ENCODE peak calls at places on chromosomes 11 and 22, in six cellular contexts. D is cardiac fibroblast, G is fibroblast of pulmonary artery, V is AG09319, S is AG04449, U is cardiac muscle cell. Z is an unnamed sample.

GRCh38 chr11:127862406-127862805 is 725.0 kb downstream of the ETS1 start:
- DNase-seq in G (no peak), S (no peak), U (no peak), D (no peak), V (no peak), Z (no peak)

GRCh38 chr11:86923993-86924766 is 31.0 kb downstream of the FZD4 start:
- DNase-seq in U (peak; percentile 55), D (peak; percentile 59), S (no peak), G (peak; percentile 52), V (no peak), Z (peak; percentile 67)

GRCh38 chr22:39230261-39231196 is 14.3 kb downstream of the PDGFB start:
- DNase-seq in U (peak; percentile 23), G (no peak), S (no peak), V (no peak), D (peak; percentile 22), Z (no peak)

GRCh38 chr22:28956506-28956905 is 73.1 kb downstream of the ZNRF3 start:
- DNase-seq in S (no peak), G (no peak), V (no peak), D (no peak), U (no peak), Z (no peak)

GRCh38 chr11:121930004-121930965 is 185.7 kb downstream of the BLID start:
- DNase-seq in V (no peak), G (peak; percentile 46), S (no peak), U (peak; percentile 42), D (peak; percentile 18), Z (no peak)

GRCh38 chr11:125777309-125777708 is 1.3 kb downstream of the PATE2 start:
- DNase-seq in S (no peak), G (peak; percentile 64), U (peak; percentile 52), V (no peak), D (peak; percentile 44), Z (no peak)

GRCh38 chr11:44946268-44946667 is 4.4 kb downstream of the TP53I11 start:
- DNase-seq in D (peak; percentile 41), U (no peak), V (no peak), G (no peak), S (no peak), Z (no peak)

GRCh38 chr11:75626692-75627536 is 41.9 kb downstream of the MAP6 start:
- DNase-seq in V (no peak), S (no peak), D (no peak), G (no peak), U (no peak), Z (no peak)

GRCh38 chr11:35675901-35676610 is 13.5 kb downstream of the TRIM44 start:
- DNase-seq in S (no peak), U (peak; percentile 38), G (peak; percentile 36), D (peak; percentile 35), V (no peak), Z (no peak)

GRCh38 chr22:45207981-45208664 is 32.6 kb downstream of the KIAA0930 start:
- DNase-seq in V (no peak), S (peak; percentile 78), U (no peak), G (no peak), D (no peak), Z (peak; percentile 45)

GRCh38 chr11:12838463-12839120 is 164.4 kb downstream of the TEAD1 start:
- DNase-seq in G (peak; percentile 71), V (no peak), S (no peak), U (peak; percentile 61), D (peak; percentile 67), Z (no peak)

GRCh38 chr11:101126551-101127347 is 2.9 kb downstream of the PGR start:
- DNase-seq in V (no peak), S (no peak), D (peak; percentile 28), G (peak; percentile 25), U (peak; percentile 43), Z (no peak)

GRCh38 chr11:12133539-12134238 is 23.3 kb downstream of the MICAL2 start:
- DNase-seq in V (no peak), S (no peak), D (no peak), G (no peak), U (no peak), Z (no peak)

GRCh38 chr22:47201186-47201995 is 438.9 kb downstream of the TBC1D22A start:
- DNase-seq in D (no peak), U (no peak), S (no peak), V (no peak), G (no peak), Z (no peak)

GRCh38 chr11:9095421-9095820 is 4.0 kb upstream of the SCUBE2 start:
- DNase-seq in D (no peak), G (no peak), V (no peak), S (no peak), U (no peak), Z (no peak)
- TF ChIP-seq CTCF in D (no peak), G (peak; percentile 17), V (no peak), S (peak; percentile 6), U (peak; percentile 26), Z (no peak)

GRCh38 chr11:19323502-19323901 is 82.8 kb upstream of the E2F8 start:
- DNase-seq in G (peak; percentile 41), D (peak; percentile 41), V (no peak), S (no peak), U (peak; percentile 16), Z (no peak)

GRCh38 chr11:19327280-19327679 is 86.5 kb upstream of the E2F8 start:
- DNase-seq in G (no peak), U (no peak), V (no peak), S (no peak), D (no peak), Z (no peak)

GRCh38 chr11:19328586-19329311 is 88.0 kb upstream of the E2F8 start:
- DNase-seq in G (no peak), U (no peak), V (no peak), S (no peak), D (no peak), Z (no peak)

GRCh38 chr11:19329910-19330309 is 89.2 kb upstream of the E2F8 start:
- DNase-seq in D (no peak), G (no peak), V (no peak), U (no peak), S (no peak), Z (no peak)

DNA sequence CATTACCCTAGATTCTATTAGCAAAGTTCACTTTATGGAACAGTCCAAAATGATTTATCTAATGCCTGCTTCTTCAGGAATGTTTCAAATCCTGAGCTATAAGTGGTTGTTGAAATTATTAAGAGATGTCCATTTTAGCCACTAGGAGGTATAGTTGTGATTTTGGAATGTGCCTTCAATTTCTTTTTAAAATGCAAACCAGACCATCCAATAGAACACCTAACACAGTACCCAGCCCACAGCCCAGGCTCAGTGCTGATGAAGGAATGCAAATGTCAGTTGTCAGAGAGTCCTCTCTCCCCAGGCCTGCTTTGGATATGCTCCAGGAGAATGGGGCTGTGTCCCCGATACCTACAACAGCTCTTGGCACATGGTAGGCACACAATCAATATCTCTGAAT is 85.8 kb upstream of the E2F8 start:
- DNase-seq in V (no peak), D (peak; percentile 66), G (peak; percentile 64), U (peak; percentile 58), S (no peak), Z (no peak)
- TF ChIP-seq CTCF in V (peak; percentile 47), D (peak; percentile 43), G (peak; percentile 56), U (peak; percentile 45), S (no peak), Z (peak; percentile 30)

DNA sequence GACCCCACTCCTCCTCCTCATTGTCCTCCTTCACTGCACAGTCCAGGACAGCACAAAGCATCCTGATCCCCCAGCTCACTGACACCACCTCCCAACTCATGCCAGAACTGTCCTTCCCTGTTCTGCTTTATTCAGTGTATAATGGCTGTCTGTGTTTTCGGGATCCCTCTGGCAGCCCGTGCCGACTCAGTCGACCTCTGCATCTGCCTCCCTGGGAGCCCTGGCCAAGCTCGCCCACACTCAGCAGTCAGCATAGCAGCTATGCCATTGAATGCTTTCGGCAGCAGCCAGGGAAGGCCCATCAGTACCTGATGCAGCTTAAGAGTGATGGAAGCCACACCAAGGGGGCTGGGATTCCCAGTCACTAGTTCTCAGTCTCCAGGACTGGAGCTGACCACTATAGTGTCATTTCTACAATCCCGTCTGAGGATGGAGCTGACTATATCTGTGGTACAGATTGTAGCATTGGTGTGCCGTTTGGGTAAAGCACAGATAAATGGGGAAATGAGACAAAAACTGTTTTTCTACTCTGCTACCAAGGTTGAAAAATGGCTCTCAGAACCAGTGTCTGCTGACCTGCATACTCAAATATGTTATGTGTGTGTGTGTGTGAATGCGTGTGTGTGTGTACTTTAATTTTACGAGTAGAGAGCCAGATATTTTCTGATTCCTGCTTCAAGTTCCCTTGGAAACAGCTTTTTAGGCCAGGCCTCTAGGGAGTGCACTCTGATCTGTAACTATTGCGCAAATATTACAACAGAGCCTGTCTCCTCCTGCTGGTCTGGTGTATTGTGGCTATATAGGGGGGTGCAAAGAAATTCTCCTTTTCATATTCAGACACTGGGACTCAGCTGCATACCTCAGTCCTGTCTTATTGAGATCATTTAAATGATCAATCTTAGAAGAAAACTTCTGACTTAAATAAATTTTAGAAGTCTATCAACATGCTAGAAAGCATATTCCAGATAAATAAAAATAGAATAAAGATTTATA is 78.8 kb upstream of the TOP3B start:
- DNase-seq in S (no peak), D (peak; percentile 83), U (peak; percentile 93), V (peak; percentile 49), G (peak; percentile 69), Z (no peak)
- TF ChIP-seq CTCF in S (peak; percentile 6), D (peak; percentile 45), U (peak; percentile 51), V (peak; percentile 38), G (peak; percentile 38), Z (peak; percentile 22)

DNA sequence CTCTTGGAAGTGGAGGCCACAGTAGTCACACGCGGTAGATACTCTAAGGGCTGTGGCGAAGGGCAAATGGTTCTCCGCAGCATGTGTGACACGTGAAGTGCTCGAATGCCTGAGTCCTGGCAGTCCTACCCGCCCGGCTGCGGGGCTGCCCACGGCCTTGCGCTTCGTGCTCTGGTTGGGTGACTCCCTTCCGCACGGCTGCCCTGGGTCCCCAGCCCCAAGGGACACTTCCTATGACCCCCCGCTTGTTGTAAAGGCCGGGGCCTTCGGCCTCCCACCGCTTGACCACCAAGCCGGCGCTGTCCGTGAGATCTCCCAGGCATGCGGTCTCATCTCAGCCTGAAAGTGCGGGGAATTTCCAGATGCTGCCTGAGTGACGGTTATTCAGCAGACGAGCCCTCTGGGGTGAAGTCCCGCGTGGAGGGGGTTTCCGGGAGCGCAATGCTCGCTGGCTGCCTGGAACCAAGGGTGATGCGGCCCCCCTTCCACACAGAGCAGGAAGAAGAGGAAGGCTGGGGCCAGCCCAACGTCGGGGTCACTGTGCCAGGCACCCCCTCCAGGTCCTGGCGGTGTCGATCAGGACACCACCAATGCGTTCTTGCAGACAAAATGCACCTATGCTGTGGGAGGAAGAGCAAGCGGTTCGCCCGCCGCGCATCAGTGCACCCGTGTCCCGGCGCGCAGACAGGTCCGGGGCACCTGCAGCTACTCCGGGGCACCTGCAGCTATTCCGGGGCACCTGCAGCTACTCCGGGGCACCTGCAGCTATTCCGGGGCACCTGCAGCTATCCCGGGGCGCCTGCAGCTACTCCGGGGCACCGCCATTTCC is 171.2 kb downstream of the OPCML start:
- DNase-seq in S (no peak), G (no peak), U (no peak), D (no peak), V (no peak), Z (no peak)
- TF ChIP-seq CTCF in S (no peak), G (no peak), U (no peak), D (no peak), V (no peak), Z (no peak)

GRCh38 chr11:70761094-70761905 is 363.0 kb downstream of the CTTN start:
- DNase-seq in S (no peak), V (no peak), U (no peak), D (no peak), G (no peak), Z (no peak)
- TF ChIP-seq CTCF in S (no peak), V (no peak), U (no peak), D (no peak), G (no peak), Z (no peak)

Z was measured in astrocyte of the cerebellum.